ENCODE peak calls at places on chromosomes 6 and 20, in five cellular contexts. G, Y, I, J and P are unnamed samples.

GRCh38 chr6:32685603-32686002 is 19.1 kb upstream of the HLA-DQB1 start:
- DNase-seq in G (no peak), Y (no peak), I (no peak), J (no peak), P (peak)

GRCh38 chr6:56145616-56146015 is 101.8 kb downstream of the COL21A1 start:
- DNase-seq in G (no peak), Y (no peak), I (no peak), J (no peak), P (no peak)

GRCh38 chr20:23241416-23241815 is 109.2 kb upstream of the NXT1 start:
- DNase-seq in G (no peak), Y (peak), I (no peak), J (no peak), P (no peak)

GRCh38 chr6:53741417-53741816 is 53.4 kb upstream of the LRRC1 start:
- DNase-seq in G (no peak), Y (no peak), I (no peak), J (no peak), P (no peak)

GRCh38 chr6:24743265-24743943 is 24.4 kb upstream of the C6orf62 start:
- DNase-seq in G (no peak), Y (no peak), I (no peak), J (peak), P (peak)

GRCh38 chr6:170022827-170023619 is 267.9 kb downstream of the DLL1 start:
- DNase-seq in G (no peak), Y (peak), I (no peak), J (no peak), P (no peak)

GRCh38 chr6:40710626-40711354 is 123.6 kb upstream of the LRFN2 start:
- DNase-seq in G (no peak), Y (no peak), I (no peak), J (no peak), P (peak)

GRCh38 chr6:150150458-150150820 is 7.6 kb downstream of the PPP1R14C start:
- DNase-seq in G (no peak), Y (no peak), I (no peak), J (no peak), P (no peak)

GRCh38 chr6:35019171-35019570 is 122.0 kb downstream of the TCP11 start:
- DNase-seq in G (no peak), Y (no peak), I (no peak), J (no peak), P (no peak)

DNA sequence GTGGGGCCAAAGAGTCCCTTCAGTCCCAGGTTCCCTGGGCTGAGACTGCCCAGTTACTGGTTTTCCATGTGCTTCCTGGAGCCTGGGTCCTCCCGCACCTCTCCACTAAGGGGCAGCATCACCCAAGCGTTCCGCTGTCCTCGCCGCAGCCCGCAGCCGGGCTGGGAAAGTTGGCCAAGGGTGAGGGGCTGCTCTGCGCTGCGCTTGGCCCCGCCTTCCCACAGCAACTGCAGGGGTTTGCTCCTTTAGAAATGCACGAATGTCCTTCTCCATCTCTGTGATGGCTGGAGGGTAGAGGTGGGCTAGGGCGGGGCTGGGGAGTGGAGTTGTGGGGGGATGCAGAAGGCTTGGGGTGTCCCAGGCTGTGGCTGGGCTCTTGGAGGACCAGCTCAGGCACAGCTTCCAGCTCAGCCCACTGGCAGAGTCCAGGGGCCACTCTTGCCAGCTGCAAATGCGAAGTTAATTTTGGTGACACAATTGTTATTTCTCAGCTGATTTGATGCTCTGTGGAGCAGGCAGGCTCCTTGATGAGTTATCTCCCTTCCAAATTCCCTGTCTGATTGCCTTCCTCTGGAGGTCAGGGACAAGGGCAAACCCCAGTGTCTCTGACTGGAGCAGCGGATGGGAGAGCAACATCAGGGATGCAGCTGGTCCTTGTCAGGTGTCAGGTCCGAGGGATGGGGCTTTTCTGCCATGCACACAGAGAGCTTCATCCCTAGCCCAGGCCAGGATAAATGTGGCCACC is 63.2 kb downstream of the NOL4L start:
- DNase-seq in G (peak), Y (peak), I (peak), J (peak), P (no peak)
- TF ChIP-seq CHD2 in G (peak), Y (no peak), I (no peak), J (no peak), P (no peak)

GRCh38 chr6:98998103-98998502 is 50.4 kb upstream of the FBXL4 start:
- DNase-seq in G (no peak), Y (no peak), I (no peak), J (no peak), P (no peak)

DNA sequence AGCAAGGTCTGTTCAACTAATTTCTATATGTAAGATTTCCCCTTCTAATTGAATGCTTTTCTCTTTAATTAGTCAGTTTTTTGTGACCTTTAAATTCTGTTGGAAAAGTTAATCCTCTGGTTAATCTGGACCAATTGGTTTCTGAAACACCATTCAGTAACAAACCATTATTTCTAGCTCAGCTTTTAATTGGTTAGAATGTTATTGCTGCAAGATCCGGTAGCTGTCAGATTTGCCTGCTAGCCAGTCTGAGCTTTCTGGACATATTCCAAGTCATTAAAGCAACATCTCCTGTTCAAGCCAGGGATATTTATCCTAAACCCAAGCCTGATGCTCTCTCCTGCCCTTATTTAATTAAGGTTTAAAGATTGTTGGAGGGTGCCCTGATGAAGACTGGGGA is 55.1 kb upstream of the FBXL4 start:
- DNase-seq in G (peak), Y (no peak), I (no peak), J (no peak), P (no peak)
- TF ChIP-seq YY1 in G (no peak), Y (no peak), I (no peak), J (no peak), P (no peak)

GRCh38 chr6:82750570-82750969 is 315.1 kb downstream of the UBE3D start:
- DNase-seq in G (no peak), Y (no peak), I (no peak), J (no peak), P (no peak)
- TF ChIP-seq MAX in G (no peak), Y (no peak), I (no peak), J (no peak), P (no peak)

DNA sequence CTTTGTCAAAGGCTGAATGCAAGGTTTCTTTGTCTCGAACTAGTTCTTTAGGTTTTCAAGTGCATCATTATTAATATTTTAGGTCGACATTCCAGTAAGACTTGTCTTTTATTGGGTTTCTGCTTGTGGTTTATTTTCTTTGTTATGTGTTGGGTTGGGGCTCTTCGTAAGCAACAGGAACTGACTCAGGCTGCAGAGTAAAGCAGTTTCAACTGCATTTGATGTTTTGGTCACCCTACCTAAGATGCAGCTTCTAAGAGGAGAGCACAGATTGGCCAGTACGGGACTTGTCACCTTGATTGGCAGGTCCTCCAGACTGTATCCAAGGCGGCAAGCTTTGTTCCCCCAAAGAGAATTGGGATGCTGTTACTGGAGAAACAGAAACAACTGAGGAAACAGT is 149.5 kb upstream of the SULF2 start:
- DNase-seq in G (no peak), Y (no peak), I (no peak), J (no peak), P (no peak)
- TF ChIP-seq CHD2 in G (no peak), Y (no peak), I (no peak), J (no peak), P (no peak)

GRCh38 chr20:61786230-61786629 is 279.5 kb downstream of the TAF4 start:
- DNase-seq in G (no peak), Y (no peak), I (no peak), J (no peak), P (no peak)
- TF ChIP-seq YY1 in G (no peak), Y (no peak), I (no peak), J (no peak), P (no peak)

DNA sequence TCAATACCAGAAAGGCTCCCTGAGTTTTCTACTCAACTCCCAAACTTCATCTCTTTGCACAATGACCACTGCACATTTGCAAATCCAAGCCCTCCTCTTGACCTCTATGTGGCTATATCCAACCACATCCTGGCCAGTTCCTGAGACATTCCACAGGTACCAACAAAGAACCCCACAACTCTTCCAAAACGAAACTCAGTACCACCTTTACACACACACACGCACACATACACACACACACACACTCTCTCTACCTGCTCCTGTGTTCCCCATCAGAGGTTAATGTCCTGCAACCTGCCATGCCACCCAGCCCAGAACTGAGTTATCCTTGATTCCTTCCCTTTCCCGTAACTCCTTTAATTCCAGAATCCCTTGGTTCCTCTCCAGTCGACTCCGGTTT is 58.5 kb downstream of the CHD6 start:
- DNase-seq in G (no peak), Y (no peak), I (no peak), J (no peak), P (no peak)
- TF ChIP-seq MAX in G (no peak), Y (no peak), I (no peak), J (no peak), P (no peak)

DNA sequence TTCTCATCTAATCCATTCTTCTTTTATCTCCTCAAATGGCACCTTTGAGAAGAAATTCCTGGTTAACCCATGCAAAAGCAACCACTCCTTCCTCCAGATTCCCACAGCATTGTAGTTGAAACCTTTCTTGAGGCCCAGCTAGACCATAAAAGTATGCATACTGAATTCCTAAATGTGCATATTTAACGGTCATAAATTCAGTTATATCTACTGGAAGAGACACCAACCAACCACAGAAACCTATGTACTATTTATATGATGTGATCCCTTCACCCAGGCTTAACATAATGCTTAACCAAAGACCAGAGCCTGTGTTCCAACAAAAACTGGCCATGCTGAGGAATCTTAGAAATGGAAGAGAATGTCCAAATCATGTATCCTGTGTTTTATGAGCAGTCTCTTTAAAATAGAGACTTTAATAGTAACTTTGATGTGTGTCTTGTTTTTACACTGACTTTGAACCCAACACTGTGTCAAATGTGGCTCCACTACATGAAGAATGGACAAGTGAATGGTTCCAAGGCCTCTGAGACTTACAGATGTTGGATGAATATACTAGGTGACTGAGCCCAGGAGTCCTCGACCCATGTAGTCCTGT is 11.4 kb upstream of the TAF8 start:
- DNase-seq in G (no peak), Y (no peak), I (no peak), J (no peak), P (no peak)
- TF ChIP-seq CHD2 in G (no peak), Y (no peak), I (no peak), J (no peak), P (no peak)